ENCODE peak calls at places on chromosome 16, in eight cellular contexts. One of them, this sample, is unnamed. For H3K4me1, the result is how much of the 10 kb centered on the place peaks cover.

GRCh38 chr16:7456221-7456620 is 123.6 kb downstream of the RBFOX1 start:
- DNase-seq in thyroid gland: no peak
- DNase-seq in vagina: no peak
- DNase-seq in A549: no peak
- DNase-seq in ovary: no peak
- DNase-seq in heart left ventricle: no peak
- DNase-seq in uterus: no peak
- DNase-seq in suprapubic skin: no peak
- DNase-seq in this sample: no peak

GRCh38 chr16:13435873-13436474 is 484.0 kb upstream of the ERCC4 start:
- DNase-seq in thyroid gland: no peak
- DNase-seq in vagina: no peak
- DNase-seq in A549: no peak
- DNase-seq in ovary: no peak
- DNase-seq in heart left ventricle: no peak
- DNase-seq in uterus: no peak
- DNase-seq in suprapubic skin: no peak
- DNase-seq in this sample: no peak

GRCh38 chr16:53091508-53092211 is 36.9 kb downstream of the CHD9 start:
- DNase-seq in thyroid gland: no peak
- DNase-seq in vagina: no peak
- DNase-seq in A549: no peak
- DNase-seq in ovary: peak
- DNase-seq in heart left ventricle: peak
- DNase-seq in uterus: peak
- DNase-seq in suprapubic skin: peak
- DNase-seq in this sample: no peak

GRCh38 chr16:68206224-68206623 is 29.7 kb downstream of the ESRP2 start:
- DNase-seq in thyroid gland: no peak
- DNase-seq in vagina: no peak
- DNase-seq in A549: no peak
- DNase-seq in ovary: no peak
- DNase-seq in heart left ventricle: no peak
- DNase-seq in uterus: no peak
- DNase-seq in suprapubic skin: no peak
- DNase-seq in this sample: no peak

GRCh38 chr16:52069866-52070265 is 477.1 kb downstream of the TOX3 start:
- DNase-seq in thyroid gland: no peak
- DNase-seq in vagina: no peak
- DNase-seq in A549: peak
- DNase-seq in ovary: no peak
- DNase-seq in heart left ventricle: no peak
- DNase-seq in uterus: no peak
- DNase-seq in suprapubic skin: no peak
- DNase-seq in this sample: no peak

GRCh38 chr16:85724126-85724879 is 26.6 kb downstream of the C16orf74 start:
- DNase-seq in thyroid gland: no peak
- DNase-seq in vagina: no peak
- DNase-seq in A549: no peak
- DNase-seq in ovary: no peak
- DNase-seq in heart left ventricle: no peak
- DNase-seq in uterus: no peak
- DNase-seq in suprapubic skin: no peak
- DNase-seq in this sample: no peak

GRCh38 chr16:87101903-87102302 is 215.3 kb downstream of the C16orf95 start:
- DNase-seq in thyroid gland: no peak
- DNase-seq in vagina: no peak
- DNase-seq in A549: peak
- DNase-seq in ovary: no peak
- DNase-seq in heart left ventricle: no peak
- DNase-seq in uterus: no peak
- DNase-seq in suprapubic skin: no peak
- DNase-seq in this sample: no peak

GRCh38 chr16:81185416-81185815 is 53.1 kb upstream of the BCO1 start:
- DNase-seq in thyroid gland: no peak
- DNase-seq in vagina: no peak
- DNase-seq in A549: no peak
- DNase-seq in ovary: no peak
- DNase-seq in heart left ventricle: no peak
- DNase-seq in uterus: no peak
- DNase-seq in suprapubic skin: no peak
- DNase-seq in this sample: no peak

GRCh38 chr16:84514874-84515835 is 10.7 kb upstream of the MEAK7 start:
- DNase-seq in thyroid gland: no peak
- DNase-seq in vagina: no peak
- DNase-seq in A549: no peak
- DNase-seq in ovary: peak
- DNase-seq in heart left ventricle: peak
- DNase-seq in uterus: no peak
- DNase-seq in suprapubic skin: no peak
- DNase-seq in this sample: no peak

GRCh38 chr16:70399951-70400350 is 38.9 kb downstream of the ST3GAL2 start:
- DNase-seq in thyroid gland: no peak
- DNase-seq in vagina: no peak
- DNase-seq in A549: no peak
- DNase-seq in ovary: no peak
- DNase-seq in heart left ventricle: no peak
- DNase-seq in uterus: no peak
- DNase-seq in suprapubic skin: no peak
- DNase-seq in this sample: no peak

GRCh38 chr16:16062023-16062932 is 112.9 kb downstream of the ABCC1 start:
- DNase-seq in thyroid gland: no peak
- DNase-seq in vagina: no peak
- DNase-seq in A549: no peak
- DNase-seq in ovary: no peak
- DNase-seq in heart left ventricle: no peak
- DNase-seq in uterus: no peak
- DNase-seq in suprapubic skin: no peak
- DNase-seq in this sample: no peak

GRCh38 chr16:3490911-3491629 is 4.2 kb downstream of the C16orf90 start:
- DNase-seq in thyroid gland: no peak
- DNase-seq in vagina: no peak
- DNase-seq in A549: no peak
- DNase-seq in ovary: no peak
- DNase-seq in heart left ventricle: peak
- DNase-seq in uterus: no peak
- DNase-seq in suprapubic skin: no peak
- DNase-seq in this sample: no peak

GRCh38 chr16:74586948-74587347 is 20.0 kb downstream of the GLG1 start:
- DNase-seq in thyroid gland: no peak
- DNase-seq in vagina: no peak
- DNase-seq in A549: no peak
- DNase-seq in ovary: no peak
- DNase-seq in heart left ventricle: no peak
- DNase-seq in uterus: no peak
- DNase-seq in suprapubic skin: no peak
- DNase-seq in this sample: no peak

GRCh38 chr16:82761236-82761635 is 134.5 kb downstream of the CDH13 start:
- DNase-seq in thyroid gland: peak
- DNase-seq in vagina: no peak
- DNase-seq in A549: no peak
- DNase-seq in ovary: peak
- DNase-seq in heart left ventricle: peak
- DNase-seq in uterus: peak
- DNase-seq in suprapubic skin: peak
- DNase-seq in this sample: peak

GRCh38 chr16:35795361-35796029 is 2336.1 kb downstream of the TP53TG3F start:
- DNase-seq in thyroid gland: no peak
- DNase-seq in vagina: no peak
- DNase-seq in A549: no peak
- DNase-seq in ovary: no peak
- DNase-seq in heart left ventricle: no peak
- DNase-seq in uterus: no peak
- DNase-seq in suprapubic skin: no peak
- DNase-seq in this sample: no peak

GRCh38 chr16:56742030-56742984 is 12.4 kb downstream of the NUP93 start:
- DNase-seq in thyroid gland: no peak
- DNase-seq in vagina: no peak
- DNase-seq in A549: peak
- DNase-seq in ovary: no peak
- DNase-seq in heart left ventricle: no peak
- DNase-seq in uterus: no peak
- DNase-seq in suprapubic skin: no peak
- DNase-seq in this sample: no peak

GRCh38 chr16:57013268-57013667 is 23.9 kb downstream of the NLRC5 start:
- DNase-seq in thyroid gland: no peak
- DNase-seq in vagina: no peak
- DNase-seq in A549: no peak
- DNase-seq in ovary: no peak
- DNase-seq in heart left ventricle: no peak
- DNase-seq in uterus: no peak
- DNase-seq in suprapubic skin: no peak
- DNase-seq in this sample: no peak

GRCh38 chr16:88402551-88402950 is 19.8 kb downstream of the ZNF469 start:
- DNase-seq in thyroid gland: no peak
- DNase-seq in vagina: no peak
- DNase-seq in A549: no peak
- DNase-seq in ovary: no peak
- DNase-seq in heart left ventricle: no peak
- DNase-seq in uterus: no peak
- DNase-seq in suprapubic skin: no peak
- DNase-seq in this sample: no peak

GRCh38 chr16:88405325-88406060 is 22.7 kb downstream of the ZNF469 start:
- DNase-seq in thyroid gland: no peak
- DNase-seq in vagina: no peak
- DNase-seq in A549: no peak
- DNase-seq in ovary: peak
- DNase-seq in heart left ventricle: no peak
- DNase-seq in uterus: no peak
- DNase-seq in suprapubic skin: no peak
- DNase-seq in this sample: peak

GRCh38 chr16:88401604-88402246 is 19.0 kb downstream of the ZNF469 start:
- DNase-seq in thyroid gland: no peak
- DNase-seq in vagina: no peak
- DNase-seq in A549: no peak
- DNase-seq in ovary: no peak
- DNase-seq in heart left ventricle: no peak
- DNase-seq in uterus: no peak
- DNase-seq in suprapubic skin: no peak
- DNase-seq in this sample: no peak

GRCh38 chr16:88404769-88405168 is 22.0 kb downstream of the ZNF469 start:
- DNase-seq in thyroid gland: no peak
- DNase-seq in vagina: no peak
- DNase-seq in A549: no peak
- DNase-seq in ovary: no peak
- DNase-seq in heart left ventricle: no peak
- DNase-seq in uterus: no peak
- DNase-seq in suprapubic skin: no peak
- DNase-seq in this sample: no peak

GRCh38 chr16:88403794-88404581 is 21.2 kb downstream of the ZNF469 start:
- DNase-seq in thyroid gland: no peak
- DNase-seq in vagina: no peak
- DNase-seq in A549: no peak
- DNase-seq in ovary: no peak
- DNase-seq in heart left ventricle: no peak
- DNase-seq in uterus: no peak
- DNase-seq in suprapubic skin: no peak
- DNase-seq in this sample: no peak
- TF ChIP-seq CTCF in thyroid gland: no peak
- TF ChIP-seq CTCF in vagina: no peak
- TF ChIP-seq CTCF in A549: no peak
- TF ChIP-seq CTCF in ovary: no peak
- TF ChIP-seq CTCF in heart left ventricle: no peak
- TF ChIP-seq CTCF in uterus: no peak
- TF ChIP-seq CTCF in suprapubic skin: no peak
- TF ChIP-seq CTCF in this sample: no peak

GRCh38 chr16:31873556-31874353 is at the start of gene ZNF267:
- DNase-seq in thyroid gland: peak
- DNase-seq in vagina: peak
- DNase-seq in A549: peak
- DNase-seq in ovary: peak
- DNase-seq in heart left ventricle: peak
- DNase-seq in uterus: peak
- DNase-seq in suprapubic skin: peak
- DNase-seq in this sample: peak
- H3K4me1 ChIP-seq in thyroid gland: under half
- H3K4me1 ChIP-seq in vagina: under half
- H3K4me1 ChIP-seq in A549: under half
- H3K4me1 ChIP-seq in ovary: under half
- H3K4me1 ChIP-seq in heart left ventricle: under half
- H3K4me1 ChIP-seq in uterus: under half
- H3K4me1 ChIP-seq in suprapubic skin: half or more
- H3K4me1 ChIP-seq in this sample: under half

GRCh38 chr16:50152386-50152806 is 710 bp upstream of the TENT4B start:
- DNase-seq in thyroid gland: peak
- DNase-seq in vagina: no peak
- DNase-seq in A549: peak
- DNase-seq in ovary: no peak
- DNase-seq in heart left ventricle: peak
- DNase-seq in uterus: peak
- DNase-seq in suprapubic skin: peak
- DNase-seq in this sample: peak

GRCh38 chr16:50151744-50152143 is 1.4 kb upstream of the TENT4B start:
- DNase-seq in thyroid gland: no peak
- DNase-seq in vagina: no peak
- DNase-seq in A549: no peak
- DNase-seq in ovary: peak
- DNase-seq in heart left ventricle: no peak
- DNase-seq in uterus: no peak
- DNase-seq in suprapubic skin: peak
- DNase-seq in this sample: no peak

GRCh38 chr16:50154369-50154947 is 1.4 kb downstream of the TENT4B start:
- DNase-seq in thyroid gland: peak
- DNase-seq in vagina: no peak
- DNase-seq in A549: peak
- DNase-seq in ovary: no peak
- DNase-seq in heart left ventricle: no peak
- DNase-seq in uterus: no peak
- DNase-seq in suprapubic skin: peak
- DNase-seq in this sample: no peak

GRCh38 chr16:50152807-50153647 is at the start of gene TENT4B:
- DNase-seq in thyroid gland: peak
- DNase-seq in vagina: no peak
- DNase-seq in A549: peak
- DNase-seq in ovary: peak
- DNase-seq in heart left ventricle: peak
- DNase-seq in uterus: peak
- DNase-seq in suprapubic skin: peak
- DNase-seq in this sample: peak

GRCh38 chr16:50153648-50154368 is 702 bp downstream of the TENT4B start:
- DNase-seq in thyroid gland: peak
- DNase-seq in vagina: no peak
- DNase-seq in A549: no peak
- DNase-seq in ovary: peak
- DNase-seq in heart left ventricle: peak
- DNase-seq in uterus: peak
- DNase-seq in suprapubic skin: peak
- DNase-seq in this sample: peak
- TF ChIP-seq POLR2A in thyroid gland: no peak
- TF ChIP-seq POLR2A in vagina: no peak
- TF ChIP-seq POLR2A in A549: no peak
- TF ChIP-seq POLR2A in ovary: no peak
- TF ChIP-seq POLR2A in heart left ventricle: no peak
- TF ChIP-seq POLR2A in uterus: no peak
- TF ChIP-seq POLR2A in suprapubic skin: no peak
- TF ChIP-seq POLR2A in this sample: no peak

DNA sequence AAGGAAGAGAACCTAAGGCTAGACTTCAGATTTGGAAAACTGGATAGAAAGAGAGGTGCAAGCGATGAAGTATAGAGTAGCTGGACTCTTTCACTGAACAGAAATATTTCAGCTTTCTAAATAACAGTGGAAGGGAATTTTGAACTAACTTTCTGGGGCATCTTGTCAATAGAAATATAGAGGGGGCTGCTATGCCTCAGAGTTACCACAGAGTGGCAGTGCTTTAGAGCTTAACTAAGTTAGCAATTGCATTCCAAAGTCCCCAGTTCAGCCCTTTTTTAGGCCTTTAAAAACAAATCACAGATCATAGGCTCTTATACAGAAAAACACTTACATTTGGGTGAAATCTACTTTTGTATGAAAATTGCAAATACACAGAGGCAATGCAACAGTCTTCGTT is 154.2 kb upstream of the CDH8 start:
- DNase-seq in thyroid gland: no peak
- DNase-seq in vagina: no peak
- DNase-seq in A549: peak
- DNase-seq in ovary: no peak
- DNase-seq in heart left ventricle: no peak
- DNase-seq in uterus: no peak
- DNase-seq in suprapubic skin: no peak
- DNase-seq in this sample: no peak
- TF ChIP-seq CTCF in thyroid gland: no peak
- TF ChIP-seq CTCF in vagina: no peak
- TF ChIP-seq CTCF in A549: peak
- TF ChIP-seq CTCF in ovary: no peak
- TF ChIP-seq CTCF in heart left ventricle: peak
- TF ChIP-seq CTCF in uterus: no peak
- TF ChIP-seq CTCF in suprapubic skin: no peak
- TF ChIP-seq CTCF in this sample: no peak

This sample was measured in prostate gland.